ENCODE peak calls at places on chromosomes 3 and 15, in six cellular contexts. One of them, this sample, is unnamed.

GRCh38 chr3:184380210-184380626 is 364 bp downstream of the CHRD start:
- DNase-seq in spleen: peak; percentile 79
- DNase-seq in dorsolateral prefrontal cortex: peak; percentile 71
- DNase-seq in Panc1: no peak
- DNase-seq in AG04449: no peak
- DNase-seq in SK-N-SH: peak; percentile 91
- DNase-seq in this sample: no peak

GRCh38 chr3:148408667-148409066 is 289.0 kb upstream of the AGTR1 start:
- DNase-seq in spleen: no peak
- DNase-seq in dorsolateral prefrontal cortex: no peak
- DNase-seq in Panc1: no peak
- DNase-seq in AG04449: no peak
- DNase-seq in SK-N-SH: no peak
- DNase-seq in this sample: no peak

GRCh38 chr3:117322866-117323265 is 613.3 kb downstream of the TUSC7 start:
- DNase-seq in spleen: no peak
- DNase-seq in dorsolateral prefrontal cortex: no peak
- DNase-seq in Panc1: no peak
- DNase-seq in AG04449: no peak
- DNase-seq in SK-N-SH: no peak
- DNase-seq in this sample: peak; percentile 19

GRCh38 chr3:135917076-135917475 is 48.5 kb upstream of the PPP2R3A start:
- DNase-seq in spleen: no peak
- DNase-seq in dorsolateral prefrontal cortex: no peak
- DNase-seq in Panc1: no peak
- DNase-seq in AG04449: no peak
- DNase-seq in SK-N-SH: no peak
- DNase-seq in this sample: no peak

GRCh38 chr3:45603226-45603625 is 8.7 kb downstream of the LIMD1 start:
- DNase-seq in spleen: peak; percentile 2
- DNase-seq in dorsolateral prefrontal cortex: no peak
- DNase-seq in Panc1: no peak
- DNase-seq in AG04449: no peak
- DNase-seq in SK-N-SH: peak; percentile 32
- DNase-seq in this sample: no peak

GRCh38 chr3:132596326-132596725 is 744 bp upstream of the ACKR4 start:
- DNase-seq in spleen: no peak
- DNase-seq in dorsolateral prefrontal cortex: no peak
- DNase-seq in Panc1: no peak
- DNase-seq in AG04449: no peak
- DNase-seq in SK-N-SH: no peak
- DNase-seq in this sample: no peak

GRCh38 chr3:21645121-21645897 is 105.7 kb downstream of the ZNF385D start:
- DNase-seq in spleen: no peak
- DNase-seq in dorsolateral prefrontal cortex: peak; percentile 9
- DNase-seq in Panc1: no peak
- DNase-seq in AG04449: no peak
- DNase-seq in SK-N-SH: peak; percentile 5
- DNase-seq in this sample: no peak

GRCh38 chr3:129553771-129554170 is 10.8 kb downstream of the H1-8 start:
- DNase-seq in spleen: no peak
- DNase-seq in dorsolateral prefrontal cortex: no peak
- DNase-seq in Panc1: no peak
- DNase-seq in AG04449: no peak
- DNase-seq in SK-N-SH: no peak
- DNase-seq in this sample: no peak

GRCh38 chr3:140384876-140385275 is 293.0 kb upstream of the TRIM42 start:
- DNase-seq in spleen: no peak
- DNase-seq in dorsolateral prefrontal cortex: no peak
- DNase-seq in Panc1: no peak
- DNase-seq in AG04449: no peak
- DNase-seq in SK-N-SH: no peak
- DNase-seq in this sample: no peak

GRCh38 chr15:100113351-100114075 is 228.3 kb downstream of the ADAMTS17 start:
- DNase-seq in spleen: peak; percentile 48
- DNase-seq in dorsolateral prefrontal cortex: peak; percentile 17
- DNase-seq in Panc1: no peak
- DNase-seq in AG04449: no peak
- DNase-seq in SK-N-SH: no peak
- DNase-seq in this sample: no peak
- H3K4me3 ChIP-seq in spleen: no peak overlapping the region
- H3K4me3 ChIP-seq in dorsolateral prefrontal cortex: peak overlapping the region; percentile 47
- H3K4me3 ChIP-seq in Panc1: no peak overlapping the region
- H3K4me3 ChIP-seq in AG04449: no peak overlapping the region
- H3K4me3 ChIP-seq in SK-N-SH: no peak overlapping the region
- H3K4me3 ChIP-seq in this sample: no peak overlapping the region

GRCh38 chr15:100925480-100925879 is 6.3 kb downstream of the LRRK1 start:
- DNase-seq in spleen: no peak
- DNase-seq in dorsolateral prefrontal cortex: no peak
- DNase-seq in Panc1: no peak
- DNase-seq in AG04449: no peak
- DNase-seq in SK-N-SH: no peak
- DNase-seq in this sample: no peak

GRCh38 chr15:100923902-100924301 is 4.7 kb downstream of the LRRK1 start:
- DNase-seq in spleen: no peak
- DNase-seq in dorsolateral prefrontal cortex: no peak
- DNase-seq in Panc1: no peak
- DNase-seq in AG04449: no peak
- DNase-seq in SK-N-SH: no peak
- DNase-seq in this sample: no peak

GRCh38 chr15:100926971-100927756 is 8.0 kb downstream of the LRRK1 start:
- DNase-seq in spleen: no peak
- DNase-seq in dorsolateral prefrontal cortex: no peak
- DNase-seq in Panc1: no peak
- DNase-seq in AG04449: no peak
- DNase-seq in SK-N-SH: no peak
- DNase-seq in this sample: no peak

GRCh38 chr15:100924436-100924835 is 5.3 kb downstream of the LRRK1 start:
- DNase-seq in spleen: no peak
- DNase-seq in dorsolateral prefrontal cortex: no peak
- DNase-seq in Panc1: no peak
- DNase-seq in AG04449: no peak
- DNase-seq in SK-N-SH: no peak
- DNase-seq in this sample: no peak

DNA sequence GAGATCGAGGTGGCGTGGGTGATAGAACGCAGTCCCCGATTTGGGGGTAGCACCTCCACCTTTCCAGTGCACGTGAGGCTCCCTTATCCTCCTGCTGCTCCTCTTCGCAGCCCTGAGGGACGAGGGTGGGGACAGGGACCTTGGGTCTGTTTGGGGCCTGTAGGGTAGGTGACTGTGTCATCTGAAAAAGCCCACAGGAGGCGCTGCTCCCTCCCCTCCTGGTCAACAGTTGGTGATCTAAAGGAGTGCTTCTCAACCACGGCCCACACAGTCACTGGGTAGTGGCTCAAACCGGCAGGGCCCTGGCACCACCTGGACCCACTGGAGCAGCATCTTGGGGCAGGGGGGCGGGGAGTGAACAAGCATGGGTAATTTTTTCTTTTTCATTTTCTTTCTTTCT is 7.1 kb downstream of the LRRK1 start:
- DNase-seq in spleen: no peak
- DNase-seq in dorsolateral prefrontal cortex: no peak
- DNase-seq in Panc1: no peak
- DNase-seq in AG04449: no peak
- DNase-seq in SK-N-SH: no peak
- DNase-seq in this sample: no peak
- TF ChIP-seq CTCF in spleen: peak; percentile 21
- TF ChIP-seq CTCF in dorsolateral prefrontal cortex: no peak
- TF ChIP-seq CTCF in Panc1: no peak
- TF ChIP-seq CTCF in AG04449: no peak
- TF ChIP-seq CTCF in SK-N-SH: peak; percentile 14
- TF ChIP-seq CTCF in this sample: no peak

DNA sequence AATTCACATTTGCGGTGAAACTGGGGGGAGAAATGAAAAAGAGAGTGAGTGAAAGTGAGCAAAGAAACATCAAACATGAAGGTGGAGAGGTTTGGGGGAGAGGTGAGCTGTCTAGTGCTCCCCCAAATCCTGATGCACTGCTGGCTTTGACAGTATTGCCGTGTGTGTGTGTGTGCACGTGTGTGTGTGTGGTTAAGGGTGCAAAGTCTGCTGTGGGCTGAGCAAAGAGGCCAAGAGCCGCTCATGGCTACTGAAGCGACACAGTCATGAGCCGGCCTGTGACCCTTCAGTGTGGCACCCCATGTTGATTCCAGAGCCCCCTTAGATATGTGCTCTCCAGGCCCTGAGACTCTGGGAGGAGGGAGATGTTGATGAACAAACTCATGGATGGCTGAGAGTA is 94.3 kb downstream of the DGKG start:
- DNase-seq in spleen: no peak
- DNase-seq in dorsolateral prefrontal cortex: no peak
- DNase-seq in Panc1: no peak
- DNase-seq in AG04449: no peak
- DNase-seq in SK-N-SH: no peak
- DNase-seq in this sample: no peak
- H3K4me3 ChIP-seq in spleen: no peak overlapping the region
- H3K4me3 ChIP-seq in dorsolateral prefrontal cortex: no peak overlapping the region
- H3K4me3 ChIP-seq in Panc1: no peak overlapping the region
- H3K4me3 ChIP-seq in AG04449: no peak overlapping the region
- H3K4me3 ChIP-seq in SK-N-SH: no peak overlapping the region
- H3K4me3 ChIP-seq in this sample: no peak overlapping the region

GRCh38 chr15:71685420-71685993 is 124.8 kb upstream of the NR2E3 start:
- DNase-seq in spleen: no peak
- DNase-seq in dorsolateral prefrontal cortex: no peak
- DNase-seq in Panc1: no peak
- DNase-seq in AG04449: no peak
- DNase-seq in SK-N-SH: no peak
- DNase-seq in this sample: no peak
- TF ChIP-seq CTCF in spleen: no peak
- TF ChIP-seq CTCF in dorsolateral prefrontal cortex: no peak
- TF ChIP-seq CTCF in Panc1: no peak
- TF ChIP-seq CTCF in AG04449: no peak
- TF ChIP-seq CTCF in SK-N-SH: no peak
- TF ChIP-seq CTCF in this sample: no peak

GRCh38 chr15:69467636-69468035 is 15.0 kb downstream of the RPLP1 start:
- DNase-seq in spleen: no peak
- DNase-seq in dorsolateral prefrontal cortex: no peak
- DNase-seq in Panc1: no peak
- DNase-seq in AG04449: no peak
- DNase-seq in SK-N-SH: no peak
- DNase-seq in this sample: peak; percentile 98

GRCh38 chr15:69465253-69465652 is 12.6 kb downstream of the RPLP1 start:
- DNase-seq in spleen: no peak
- DNase-seq in dorsolateral prefrontal cortex: no peak
- DNase-seq in Panc1: no peak
- DNase-seq in AG04449: no peak
- DNase-seq in SK-N-SH: no peak
- DNase-seq in this sample: no peak

GRCh38 chr15:69466733-69467132 is 14.1 kb downstream of the RPLP1 start:
- DNase-seq in spleen: no peak
- DNase-seq in dorsolateral prefrontal cortex: no peak
- DNase-seq in Panc1: no peak
- DNase-seq in AG04449: no peak
- DNase-seq in SK-N-SH: no peak
- DNase-seq in this sample: no peak

GRCh38 chr15:69469467-69470191 is 17.0 kb downstream of the RPLP1 start:
- DNase-seq in spleen: no peak
- DNase-seq in dorsolateral prefrontal cortex: no peak
- DNase-seq in Panc1: no peak
- DNase-seq in AG04449: no peak
- DNase-seq in SK-N-SH: no peak
- DNase-seq in this sample: no peak

DNA sequence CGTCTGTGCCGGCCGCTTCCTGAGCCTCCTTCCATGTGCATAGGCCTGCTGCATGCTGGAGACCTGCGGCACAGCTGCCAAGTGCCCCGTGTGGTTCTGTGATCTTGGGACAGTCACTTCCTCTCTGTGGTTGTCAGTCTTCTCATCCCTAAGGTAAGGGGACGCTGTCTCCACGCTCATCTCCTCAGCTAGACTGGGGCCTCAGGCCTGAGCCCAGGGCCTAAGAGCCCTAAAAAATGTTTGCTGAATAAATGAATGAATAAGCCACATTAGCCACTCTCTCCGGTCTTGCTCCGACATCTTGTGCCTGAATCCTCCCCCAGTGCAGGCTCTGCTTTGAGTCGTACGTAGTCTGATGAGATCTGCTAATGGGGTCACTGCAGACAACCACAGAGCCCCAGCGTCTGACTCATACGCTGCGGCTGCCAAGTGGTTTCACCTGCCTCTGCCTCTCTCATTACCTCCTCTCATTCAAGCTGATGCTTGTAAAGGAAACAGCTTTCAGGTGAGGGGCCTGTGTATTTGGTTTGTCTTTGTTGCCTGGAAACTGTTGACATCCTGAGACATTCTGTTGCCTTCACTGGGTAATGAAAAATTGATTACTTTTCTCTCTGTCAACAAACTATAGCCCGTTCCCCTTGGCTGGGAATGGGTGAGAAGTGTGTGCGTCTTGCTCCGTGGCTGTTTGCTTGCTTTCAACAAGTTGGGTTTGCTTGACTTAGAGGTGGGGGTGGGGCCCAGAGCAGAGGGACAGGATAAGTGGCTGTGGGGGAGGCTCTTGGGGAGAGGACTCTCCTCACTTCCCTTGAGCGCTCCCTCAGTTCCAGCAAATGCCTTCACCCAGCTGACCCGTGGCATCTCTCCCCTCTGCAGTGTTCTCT is 15.9 kb downstream of the RPLP1 start:
- DNase-seq in spleen: no peak
- DNase-seq in dorsolateral prefrontal cortex: no peak
- DNase-seq in Panc1: no peak
- DNase-seq in AG04449: no peak
- DNase-seq in SK-N-SH: peak; percentile 38
- DNase-seq in this sample: peak; percentile 95
- H3K4me3 ChIP-seq in spleen: no peak overlapping the region
- H3K4me3 ChIP-seq in dorsolateral prefrontal cortex: no peak overlapping the region
- H3K4me3 ChIP-seq in Panc1: no peak overlapping the region
- H3K4me3 ChIP-seq in AG04449: no peak overlapping the region
- H3K4me3 ChIP-seq in SK-N-SH: no peak overlapping the region
- H3K4me3 ChIP-seq in this sample: peak overlapping the region; percentile 14

This sample was measured in LNCaP clone FGC.